ENCODE peak calls at places on chromosomes 11 and 22, in six cellular contexts. U is upper lobe of left lung, E is testis, N is stomach, G is heart left ventricle, K is A549. X is an unnamed sample.

GRCh38 chr11:19892876-19893275 is 180.2 kb downstream of the NAV2 start:
- DNase-seq in U (no peak), E (no peak), N (no peak), G (no peak), K (no peak), X (no peak)

GRCh38 chr11:126920833-126921232 is 79.7 kb downstream of the KIRREL3 start:
- DNase-seq in U (no peak), E (no peak), N (no peak), G (no peak), K (peak), X (no peak)

GRCh38 chr11:119982517-119983239 is 155.2 kb downstream of the TRIM29 start:
- DNase-seq in U (no peak), E (no peak), N (no peak), G (no peak), K (no peak), X (no peak)

GRCh38 chr11:93747122-93747521 is 5.7 kb downstream of the C11orf54 start:
- DNase-seq in U (no peak), E (no peak), N (no peak), G (no peak), K (no peak), X (no peak)

GRCh38 chr22:25546751-25547150 is 17.7 kb upstream of the GRK3 start:
- DNase-seq in U (peak), E (no peak), N (no peak), G (no peak), K (no peak), X (no peak)

GRCh38 chr11:95512177-95512576 is 277.4 kb downstream of the FAM76B start:
- DNase-seq in U (no peak), E (peak), N (no peak), G (no peak), K (peak), X (no peak)

GRCh38 chr11:44565746-44566558 is 489 bp downstream of the CD82 start:
- DNase-seq in U (peak), E (no peak), N (no peak), G (no peak), K (no peak), X (no peak)

GRCh38 chr22:31637938-31638618 is 23.9 kb downstream of the PISD start:
- DNase-seq in U (peak), E (no peak), N (no peak), G (peak), K (no peak), X (no peak)

GRCh38 chr11:95692526-95693270 is 96.9 kb downstream of the FAM76B start:
- DNase-seq in U (no peak), E (no peak), N (no peak), G (no peak), K (no peak), X (no peak)

GRCh38 chr11:34345012-34345804 is 12.6 kb downstream of the ABTB2 start:
- DNase-seq in U (no peak), E (no peak), N (peak), G (peak), K (peak), X (peak)

GRCh38 chr22:31049815-31050420 is 31.2 kb upstream of the SMTN start:
- DNase-seq in U (no peak), E (no peak), N (no peak), G (no peak), K (no peak), X (no peak)

GRCh38 chr11:77547863-77548551 is 41.7 kb upstream of the AQP11 start:
- DNase-seq in U (peak), E (peak), N (no peak), G (no peak), K (peak), X (peak)

GRCh38 chr11:104918113-104918824 is 20.0 kb upstream of the CASP12 start:
- DNase-seq in U (no peak), E (no peak), N (no peak), G (no peak), K (no peak), X (no peak)

GRCh38 chr22:27378343-27378800 is 423.2 kb downstream of the MN1 start:
- DNase-seq in U (no peak), E (no peak), N (no peak), G (no peak), K (no peak), X (no peak)

GRCh38 chr22:45534339-45535192 is 31.9 kb downstream of the FBLN1 start:
- DNase-seq in U (no peak), E (no peak), N (no peak), G (no peak), K (no peak), X (no peak)
- TF ChIP-seq POLR2A in U (no peak), E (no peak), N (no peak), G (no peak), K (no peak), X (no peak)

DNA sequence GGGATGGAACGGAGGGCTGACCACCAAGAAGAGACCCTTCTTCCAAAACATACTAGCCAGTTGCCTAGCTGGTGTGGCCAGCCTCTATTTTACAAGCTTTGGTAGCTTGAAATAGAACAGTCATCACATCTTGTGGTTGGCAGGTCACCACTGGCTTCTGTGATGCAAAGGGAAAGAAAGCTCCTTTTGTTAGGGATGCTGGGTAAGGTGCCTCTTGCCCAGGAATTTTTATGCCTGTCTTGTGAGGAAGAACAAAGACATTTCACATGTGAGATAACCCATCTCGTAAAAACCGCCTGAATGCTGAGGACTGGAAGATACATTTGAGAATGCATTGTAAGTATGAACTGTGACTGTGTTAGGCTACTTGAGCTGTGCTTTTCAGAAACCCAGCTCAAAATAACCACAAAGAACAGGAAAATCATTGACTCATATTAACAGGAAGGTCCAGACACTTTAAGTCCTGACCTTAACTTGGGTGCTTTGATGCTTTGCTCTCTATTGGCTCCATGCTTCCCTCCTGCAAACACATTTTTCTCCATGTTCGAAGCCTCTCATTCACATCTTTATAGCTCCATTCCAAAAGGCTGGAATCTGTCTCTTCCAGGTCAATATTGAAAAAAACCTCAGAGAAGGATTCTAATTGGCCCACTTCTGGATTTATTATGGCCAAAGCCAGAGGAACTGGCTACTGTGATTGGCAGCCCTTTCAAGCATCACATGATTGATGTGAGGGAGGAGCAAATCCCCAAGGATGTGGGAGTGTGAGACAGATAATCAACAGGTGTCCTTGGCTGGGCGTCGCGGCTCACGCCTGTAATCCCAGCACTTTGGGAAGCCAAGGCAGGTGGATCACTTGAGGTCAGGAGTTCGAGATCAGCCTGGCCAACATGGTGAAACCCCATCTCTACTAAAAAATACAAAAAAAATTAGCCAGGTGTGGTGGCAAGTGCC is 53.9 kb downstream of the MICAL2 start:
- DNase-seq in U (no peak), E (peak), N (no peak), G (no peak), K (peak), X (peak)
- TF ChIP-seq POLR2A in U (no peak), E (no peak), N (no peak), G (no peak), K (no peak), X (no peak)

DNA sequence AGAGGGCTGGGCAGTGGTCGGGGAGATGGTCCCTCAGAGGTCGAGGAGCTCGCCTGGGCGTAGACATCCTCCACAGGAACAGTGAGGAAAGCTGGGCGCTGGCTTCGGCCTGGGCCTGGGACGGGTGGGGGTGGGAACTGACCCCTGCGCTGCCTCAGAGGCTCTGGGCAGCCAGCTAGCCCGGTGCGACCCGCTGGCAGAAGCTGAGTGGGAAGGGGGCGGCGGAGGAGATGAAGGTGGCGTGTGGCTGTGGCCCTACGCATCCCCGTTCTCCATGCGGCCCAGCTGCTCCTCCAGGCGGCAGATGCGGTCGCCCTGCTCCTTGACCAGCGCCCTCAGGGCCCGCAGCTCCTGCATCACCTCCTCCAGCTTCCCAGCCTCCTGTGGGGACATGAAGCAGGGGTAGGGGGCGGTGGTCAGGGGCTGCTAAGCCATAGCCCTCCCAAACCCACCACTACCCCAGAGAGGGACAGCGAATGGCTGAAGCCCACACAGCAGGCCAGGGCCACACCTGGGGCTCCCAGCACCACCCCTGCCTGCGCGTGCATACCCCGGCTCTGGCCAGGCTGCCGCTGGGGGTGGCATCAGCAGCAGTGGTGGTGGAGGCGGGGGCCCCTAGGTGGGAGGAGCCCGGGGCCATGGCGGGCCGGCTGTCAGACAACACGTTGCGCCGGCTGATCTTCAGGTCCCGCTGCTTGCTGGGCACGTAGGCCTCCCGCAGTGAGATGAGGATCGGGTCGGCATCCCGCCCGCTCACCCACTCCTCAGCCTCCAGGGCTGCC is 830 bp upstream of the PTPRCAP start:
- DNase-seq in U (no peak), E (no peak), N (peak), G (peak), K (no peak), X (no peak)
- TF ChIP-seq POLR2A in U (peak), E (no peak), N (no peak), G (no peak), K (no peak), X (no peak)

GRCh38 chr22:39958009-39958711 is 2.0 kb upstream of the TMA7B start:
- DNase-seq in U (no peak), E (no peak), N (no peak), G (no peak), K (no peak), X (no peak)
- TF ChIP-seq POLR2A in U (no peak), E (no peak), N (no peak), G (no peak), K (no peak), X (no peak)

GRCh38 chr11:124938970-124939369 is 3.1 kb upstream of the HEPACAM start:
- DNase-seq in U (no peak), E (no peak), N (no peak), G (no peak), K (no peak), X (no peak)
- TF ChIP-seq POLR2A in U (no peak), E (no peak), N (no peak), G (no peak), K (no peak), X (no peak)